ENCODE peak calls at places on chromosomes 2 and 18, in six cellular contexts. A is fibroblast of mammary gland, J is AG04450, B is upper lobe of right lung, T is mucosa of descending colon, W is cardiac fibroblast. U is an unnamed sample.

GRCh38 chr2:241228860-241229516 is 40.5 kb downstream of the ANO7 start:
- DNase-seq in B (peak; percentile 48), W (no peak), A (no peak), J (no peak), T (no peak), U (no peak)

GRCh38 chr2:170162261-170162612 is 15.7 kb upstream of the MYO3B start:
- DNase-seq in W (no peak), J (no peak), B (no peak), A (peak; percentile 51), T (no peak), U (no peak)

GRCh38 chr2:29074401-29074800 is at the start of gene PCARE:
- DNase-seq in T (no peak), B (no peak), A (no peak), J (no peak), W (no peak), U (no peak)

GRCh38 chr2:32632089-32632488 is 4.2 kb downstream of the TTC27 start:
- DNase-seq in J (no peak), B (no peak), T (no peak), A (peak; percentile 65), W (peak; percentile 40), U (peak; percentile 42)

GRCh38 chr2:26731714-26732113 is 32.4 kb upstream of the SLC35F6 start:
- DNase-seq in W (no peak), A (no peak), J (no peak), B (no peak), T (no peak), U (no peak)

GRCh38 chr18:3340015-3340681 is 78.2 kb downstream of the MYL12B start:
- DNase-seq in J (no peak), T (no peak), W (no peak), A (peak; percentile 60), B (no peak), U (peak; percentile 76)

GRCh38 chr2:29920631-29921559 is 491 bp downstream of the ALK start:
- DNase-seq in W (peak; percentile 9), B (no peak), J (no peak), T (no peak), A (no peak), U (no peak)

GRCh38 chr2:240881913-240882312 is 13.3 kb downstream of the AGXT start:
- DNase-seq in W (no peak), J (no peak), B (no peak), T (no peak), A (no peak), U (no peak)

GRCh38 chr2:176334729-176335128 is 65.5 kb downstream of the MTX2 start:
- DNase-seq in J (no peak), W (no peak), B (no peak), A (no peak), T (no peak), U (no peak)

GRCh38 chr2:120346667-120347358 is 877 bp downstream of the INHBB start:
- DNase-seq in T (no peak), A (peak; percentile 54), J (no peak), B (no peak), W (peak; percentile 57), U (peak; percentile 16)

GRCh38 chr2:227192491-227192890 is 28.1 kb downstream of the COL4A3 start:
- DNase-seq in A (peak; percentile 83), W (no peak), B (no peak), T (no peak), J (no peak), U (no peak)

GRCh38 chr2:29401994-29402393 is 286.8 kb downstream of the CLIP4 start:
- DNase-seq in A (no peak), T (no peak), B (no peak), W (no peak), J (no peak), U (no peak)

GRCh38 chr2:62306751-62307468 is 111.0 kb downstream of the B3GNT2 start:
- DNase-seq in B (no peak), T (peak; percentile 42), A (no peak), J (no peak), W (peak; percentile 47), U (peak; percentile 32)

GRCh38 chr2:11513319-11513718 is 20.5 kb upstream of the GREB1 start:
- DNase-seq in A (no peak), W (no peak), B (no peak), J (no peak), T (no peak), U (no peak)

GRCh38 chr2:21812766-21813165 is 689.0 kb downstream of the TDRD15 start:
- DNase-seq in J (no peak), A (no peak), B (no peak), W (no peak), T (no peak), U (no peak)

GRCh38 chr18:21112140-21112473 is 494 bp upstream of the ROCK1 start:
- DNase-seq in J (no peak), A (no peak), T (no peak), W (no peak), B (no peak), U (no peak)

GRCh38 chr2:197863744-197864143 is 59.4 kb downstream of the PLCL1 start:
- DNase-seq in B (no peak), T (no peak), J (no peak), W (no peak), A (no peak), U (no peak)

GRCh38 chr2:197914778-197915177 is 110.4 kb downstream of the PLCL1 start:
- DNase-seq in A (no peak), B (no peak), T (no peak), W (peak; percentile 44), J (no peak), U (no peak)

GRCh38 chr2:113208995-113209868 is 35.5 kb downstream of the PSD4 start:
- DNase-seq in B (no peak), J (no peak), T (no peak), A (no peak), W (no peak), U (peak; percentile 79)

GRCh38 chr2:228689049-228689448 is 507.6 kb upstream of the SPHKAP start:
- DNase-seq in A (peak; percentile 8), W (peak; percentile 19), J (no peak), B (no peak), T (no peak), U (peak; percentile 39)

GRCh38 chr18:10477121-10477862 is 22.9 kb downstream of the APCDD1 start:
- DNase-seq in T (no peak), A (no peak), J (no peak), W (no peak), B (no peak), U (no peak)

GRCh38 chr2:7595181-7595580 is 678.0 kb downstream of the RNF144A start:
- DNase-seq in J (no peak), B (no peak), W (no peak), A (no peak), T (no peak), U (no peak)

GRCh38 chr2:222213084-222213483 is 85.7 kb downstream of the PAX3 start:
- DNase-seq in W (no peak), B (no peak), J (no peak), A (no peak), T (no peak), U (no peak)
- H3K4me3 ChIP-seq in W (no peak overlapping the region), B (no peak overlapping the region), J (no peak overlapping the region), A (no peak overlapping the region), T (no peak overlapping the region), U (no peak overlapping the region)

GRCh38 chr2:60560734-60561649 is 7.5 kb upstream of the BCL11A start:
- DNase-seq in B (no peak), T (no peak), A (peak; percentile 30), W (peak; percentile 35), J (no peak), U (no peak)
- TF ChIP-seq CTCF in B (peak; percentile 49), T (peak; percentile 23), A (peak; percentile 50), W (peak; percentile 40), J (peak; percentile 64), U (peak; percentile 58)

GRCh38 chr18:44789704-44790103 is 109.0 kb downstream of the SETBP1 start:
- DNase-seq in W (peak; percentile 38), J (no peak), T (no peak), A (peak; percentile 15), B (no peak), U (peak; percentile 82)
- H3K4me3 ChIP-seq in W (no peak overlapping the region), J (no peak overlapping the region), T (no peak overlapping the region), A (no peak overlapping the region), B (no peak overlapping the region), U (no peak overlapping the region)

GRCh38 chr2:156191547-156191946 is 141.0 kb downstream of the NR4A2 start:
- DNase-seq in B (no peak), A (peak; percentile 34), T (no peak), W (peak; percentile 5), J (no peak), U (no peak)

GRCh38 chr2:156190532-156190931 is 142.0 kb downstream of the NR4A2 start:
- DNase-seq in A (no peak), B (no peak), T (peak; percentile 57), W (no peak), J (no peak), U (no peak)

GRCh38 chr2:156189143-156189542 is 143.4 kb downstream of the NR4A2 start:
- DNase-seq in B (no peak), J (no peak), T (peak; percentile 54), W (no peak), A (no peak), U (no peak)

GRCh38 chr2:156189584-156189983 is 142.9 kb downstream of the NR4A2 start:
- DNase-seq in T (no peak), B (no peak), J (no peak), W (no peak), A (no peak), U (no peak)

GRCh38 chr2:156192468-156192867 is 140.1 kb downstream of the NR4A2 start:
- DNase-seq in B (no peak), A (peak; percentile 7), W (peak; percentile 8), T (no peak), J (no peak), U (no peak)
- TF ChIP-seq CTCF in B (peak; percentile 24), A (peak; percentile 27), W (no peak), T (no peak), J (peak; percentile 25), U (peak; percentile 21)

GRCh38 chr2:46335404-46335965 is 38.3 kb downstream of the EPAS1 start:
- DNase-seq in J (no peak), T (peak; percentile 64), B (peak; percentile 71), W (peak; percentile 87), A (peak; percentile 90), U (peak; percentile 80)
- H3K4me3 ChIP-seq in J (peak overlapping the region; percentile 51), T (no peak overlapping the region), B (peak overlapping the region; percentile 38), W (peak overlapping the region; percentile 14), A (no peak overlapping the region), U (peak overlapping the region; percentile 26)

DNA sequence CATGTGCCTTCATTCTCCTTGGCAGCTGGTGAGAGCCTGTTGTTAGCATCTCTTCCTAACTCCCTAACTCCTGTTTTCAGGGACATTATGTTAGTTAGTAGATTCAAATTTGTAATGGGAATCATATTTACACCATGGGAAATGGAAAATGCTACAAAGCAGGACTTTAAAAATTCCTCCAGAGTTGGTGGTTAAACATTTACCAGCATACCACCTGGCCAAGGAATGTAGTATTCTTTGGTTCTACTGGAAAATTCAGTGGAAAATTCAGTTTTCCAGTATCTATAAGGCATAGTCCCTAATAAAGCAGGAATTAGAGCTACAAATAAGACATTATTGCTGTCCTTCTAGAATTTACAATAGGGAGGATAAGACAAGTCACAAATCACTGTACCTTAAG is 291.7 kb downstream of the GPD2 start:
- DNase-seq in B (no peak), A (no peak), J (no peak), T (no peak), W (no peak), U (no peak)
- TF ChIP-seq CTCF in B (no peak), A (no peak), J (no peak), T (no peak), W (no peak), U (no peak)